ENCODE peak calls at places on chromosome 13, in six cellular contexts. One of them, this sample, is unnamed.

GRCh38 chr13:22001336-22001735 is 330.5 kb downstream of the FGF9 start:
- DNase-seq in AG04450: no peak
- DNase-seq in tibial nerve: peak; percentile 2
- DNase-seq in body of pancreas: no peak
- DNase-seq in fibroblast of lung: no peak
- DNase-seq in astrocyte of the spinal cord: no peak
- DNase-seq in this sample: no peak

GRCh38 chr13:77896536-77896935 is 22.1 kb downstream of the EDNRB start:
- DNase-seq in AG04450: no peak
- DNase-seq in tibial nerve: peak; percentile 38
- DNase-seq in body of pancreas: peak; percentile 33
- DNase-seq in fibroblast of lung: peak; percentile 8
- DNase-seq in astrocyte of the spinal cord: peak; percentile 51
- DNase-seq in this sample: peak; percentile 59

GRCh38 chr13:94154362-94154761 is 325.1 kb downstream of the DCT start:
- DNase-seq in AG04450: no peak
- DNase-seq in tibial nerve: peak; percentile 72
- DNase-seq in body of pancreas: peak; percentile 57
- DNase-seq in fibroblast of lung: peak; percentile 73
- DNase-seq in astrocyte of the spinal cord: peak; percentile 51
- DNase-seq in this sample: peak; percentile 48

GRCh38 chr13:112105884-112106283 is 38.9 kb downstream of the SOX1 start:
- DNase-seq in AG04450: no peak
- DNase-seq in tibial nerve: no peak
- DNase-seq in body of pancreas: no peak
- DNase-seq in fibroblast of lung: no peak
- DNase-seq in astrocyte of the spinal cord: no peak
- DNase-seq in this sample: no peak

GRCh38 chr13:70756088-70756487 is 647.8 kb upstream of the KLHL1 start:
- DNase-seq in AG04450: no peak
- DNase-seq in tibial nerve: no peak
- DNase-seq in body of pancreas: no peak
- DNase-seq in fibroblast of lung: no peak
- DNase-seq in astrocyte of the spinal cord: no peak
- DNase-seq in this sample: no peak

GRCh38 chr13:78618411-78618810 is 15.1 kb upstream of the POU4F1 start:
- DNase-seq in AG04450: no peak
- DNase-seq in tibial nerve: no peak
- DNase-seq in body of pancreas: no peak
- DNase-seq in fibroblast of lung: no peak
- DNase-seq in astrocyte of the spinal cord: no peak
- DNase-seq in this sample: no peak

GRCh38 chr13:36130542-36131214 is 504 bp downstream of the DCLK1 start:
- DNase-seq in AG04450: no peak
- DNase-seq in tibial nerve: peak; percentile 21
- DNase-seq in body of pancreas: no peak
- DNase-seq in fibroblast of lung: no peak
- DNase-seq in astrocyte of the spinal cord: peak; percentile 14
- DNase-seq in this sample: no peak

GRCh38 chr13:92823059-92823458 is 403.5 kb upstream of the GPC6 start:
- DNase-seq in AG04450: no peak
- DNase-seq in tibial nerve: no peak
- DNase-seq in body of pancreas: no peak
- DNase-seq in fibroblast of lung: no peak
- DNase-seq in astrocyte of the spinal cord: no peak
- DNase-seq in this sample: no peak

GRCh38 chr13:44169018-44169909 is 204.4 kb upstream of the SERP2 start:
- DNase-seq in AG04450: no peak
- DNase-seq in tibial nerve: no peak
- DNase-seq in body of pancreas: no peak
- DNase-seq in fibroblast of lung: no peak
- DNase-seq in astrocyte of the spinal cord: no peak
- DNase-seq in this sample: peak; percentile 21

GRCh38 chr13:37914781-37915391 is 45.3 kb upstream of the TRPC4 start:
- DNase-seq in AG04450: no peak
- DNase-seq in tibial nerve: no peak
- DNase-seq in body of pancreas: no peak
- DNase-seq in fibroblast of lung: peak; percentile 26
- DNase-seq in astrocyte of the spinal cord: no peak
- DNase-seq in this sample: no peak

GRCh38 chr13:83499286-83499685 is 383.0 kb downstream of the SLITRK1 start:
- DNase-seq in AG04450: no peak
- DNase-seq in tibial nerve: no peak
- DNase-seq in body of pancreas: no peak
- DNase-seq in fibroblast of lung: peak; percentile 58
- DNase-seq in astrocyte of the spinal cord: peak; percentile 55
- DNase-seq in this sample: peak; percentile 65

GRCh38 chr13:23430664-23431063 is 2.8 kb downstream of the SACS start:
- DNase-seq in AG04450: no peak
- DNase-seq in tibial nerve: no peak
- DNase-seq in body of pancreas: no peak
- DNase-seq in fibroblast of lung: no peak
- DNase-seq in astrocyte of the spinal cord: no peak
- DNase-seq in this sample: no peak

GRCh38 chr13:27425918-27426630 is 1.7 kb downstream of the GTF3A start:
- DNase-seq in AG04450: no peak
- DNase-seq in tibial nerve: peak; percentile 68
- DNase-seq in body of pancreas: peak; percentile 87
- DNase-seq in fibroblast of lung: peak; percentile 86
- DNase-seq in astrocyte of the spinal cord: peak; percentile 78
- DNase-seq in this sample: peak; percentile 82

GRCh38 chr13:22461854-22462565 is 718.8 kb upstream of the SGCG start:
- DNase-seq in AG04450: no peak
- DNase-seq in tibial nerve: no peak
- DNase-seq in body of pancreas: no peak
- DNase-seq in fibroblast of lung: no peak
- DNase-seq in astrocyte of the spinal cord: no peak
- DNase-seq in this sample: peak; percentile 1

GRCh38 chr13:99982021-99982740 is 597 bp downstream of the ZIC2 start:
- DNase-seq in AG04450: no peak
- DNase-seq in tibial nerve: no peak
- DNase-seq in body of pancreas: no peak
- DNase-seq in fibroblast of lung: peak; percentile 35
- DNase-seq in astrocyte of the spinal cord: peak; percentile 46
- DNase-seq in this sample: no peak

GRCh38 chr13:75426421-75426820 is 55.5 kb downstream of the TBC1D4 start:
- DNase-seq in AG04450: no peak
- DNase-seq in tibial nerve: no peak
- DNase-seq in body of pancreas: no peak
- DNase-seq in fibroblast of lung: no peak
- DNase-seq in astrocyte of the spinal cord: no peak
- DNase-seq in this sample: no peak

GRCh38 chr13:101919541-101920306 is 467.2 kb downstream of the ITGBL1 start:
- DNase-seq in AG04450: no peak
- DNase-seq in tibial nerve: no peak
- DNase-seq in body of pancreas: no peak
- DNase-seq in fibroblast of lung: peak; percentile 35
- DNase-seq in astrocyte of the spinal cord: peak; percentile 60
- DNase-seq in this sample: no peak

GRCh38 chr13:66528139-66528538 is 702.0 kb downstream of the PCDH9 start:
- DNase-seq in AG04450: no peak
- DNase-seq in tibial nerve: no peak
- DNase-seq in body of pancreas: no peak
- DNase-seq in fibroblast of lung: no peak
- DNase-seq in astrocyte of the spinal cord: no peak
- DNase-seq in this sample: no peak

GRCh38 chr13:61123533-61124269 is 291.9 kb downstream of the PCDH20 start:
- DNase-seq in AG04450: no peak
- DNase-seq in tibial nerve: no peak
- DNase-seq in body of pancreas: no peak
- DNase-seq in fibroblast of lung: no peak
- DNase-seq in astrocyte of the spinal cord: no peak
- DNase-seq in this sample: no peak

GRCh38 chr13:56736966-56737365 is 403.8 kb upstream of the PRR20A start:
- DNase-seq in AG04450: no peak
- DNase-seq in tibial nerve: no peak
- DNase-seq in body of pancreas: no peak
- DNase-seq in fibroblast of lung: no peak
- DNase-seq in astrocyte of the spinal cord: no peak
- DNase-seq in this sample: no peak

GRCh38 chr13:63595811-63596210 is 2180.2 kb upstream of the PCDH20 start:
- DNase-seq in AG04450: no peak
- DNase-seq in tibial nerve: no peak
- DNase-seq in body of pancreas: no peak
- DNase-seq in fibroblast of lung: no peak
- DNase-seq in astrocyte of the spinal cord: no peak
- DNase-seq in this sample: no peak

GRCh38 chr13:110351636-110352420 is 44.7 kb downstream of the COL4A2 start:
- DNase-seq in AG04450: no peak
- DNase-seq in tibial nerve: no peak
- DNase-seq in body of pancreas: no peak
- DNase-seq in fibroblast of lung: no peak
- DNase-seq in astrocyte of the spinal cord: no peak
- DNase-seq in this sample: no peak

DNA sequence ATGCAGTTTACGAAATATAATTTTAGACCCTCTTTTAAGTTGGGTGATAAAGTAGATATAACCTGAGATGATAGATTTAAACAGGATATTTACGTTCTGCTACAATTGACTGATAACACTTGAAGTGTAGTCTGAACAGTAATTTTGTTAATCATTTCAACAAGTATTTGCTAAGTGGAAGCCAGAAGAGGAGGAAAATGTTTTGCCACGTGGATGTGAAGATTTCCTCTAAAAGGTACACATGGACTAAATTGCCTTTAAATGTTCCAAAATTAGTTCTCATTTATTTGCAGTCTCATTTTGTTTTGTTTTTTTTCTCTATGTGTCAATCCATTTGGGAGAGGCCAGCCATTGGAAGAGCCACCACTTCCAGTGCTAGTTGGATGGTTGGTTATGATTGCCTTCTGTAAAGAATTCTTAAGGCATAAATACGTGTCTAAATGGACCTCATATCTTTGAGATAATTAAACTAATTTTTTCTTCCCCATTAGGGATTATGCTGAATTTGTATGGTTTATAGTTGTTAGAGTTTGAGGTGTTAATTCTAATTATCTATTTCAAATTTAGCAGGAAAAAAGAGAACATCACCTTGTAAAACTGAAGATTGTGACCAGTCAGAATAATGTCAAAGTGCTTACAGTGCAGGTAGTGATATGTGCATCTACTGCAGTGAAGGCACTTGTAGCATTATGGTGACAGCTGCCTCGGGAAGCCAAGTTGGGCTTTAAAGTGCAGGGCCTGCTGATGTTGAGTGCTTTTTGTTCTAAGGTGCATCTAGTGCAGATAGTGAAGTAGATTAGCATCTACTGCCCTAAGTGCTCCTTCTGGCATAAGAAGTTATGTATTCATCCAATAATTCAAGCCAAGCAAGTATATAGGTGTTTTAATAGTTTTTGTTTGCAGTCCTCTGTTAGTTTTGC is 2.8 kb downstream of the MIR17HG start:
- DNase-seq in AG04450: no peak
- DNase-seq in tibial nerve: no peak
- DNase-seq in body of pancreas: no peak
- DNase-seq in fibroblast of lung: no peak
- DNase-seq in astrocyte of the spinal cord: no peak
- DNase-seq in this sample: no peak
- H3K4me3 ChIP-seq in AG04450: peak overlapping the region; percentile 76
- H3K4me3 ChIP-seq in tibial nerve: no peak overlapping the region
- H3K4me3 ChIP-seq in body of pancreas: no peak overlapping the region
- H3K4me3 ChIP-seq in fibroblast of lung: peak overlapping the region; percentile 75
- H3K4me3 ChIP-seq in astrocyte of the spinal cord: peak overlapping the region; percentile 72
- H3K4me3 ChIP-seq in this sample: peak overlapping the region; percentile 73

GRCh38 chr13:114013952-114014629 is 40.2 kb upstream of the C13orf46 start:
- DNase-seq in AG04450: no peak
- DNase-seq in tibial nerve: no peak
- DNase-seq in body of pancreas: no peak
- DNase-seq in fibroblast of lung: no peak
- DNase-seq in astrocyte of the spinal cord: no peak
- DNase-seq in this sample: no peak
- H3K4me3 ChIP-seq in AG04450: no peak overlapping the region
- H3K4me3 ChIP-seq in tibial nerve: no peak overlapping the region
- H3K4me3 ChIP-seq in body of pancreas: no peak overlapping the region
- H3K4me3 ChIP-seq in fibroblast of lung: no peak overlapping the region
- H3K4me3 ChIP-seq in astrocyte of the spinal cord: no peak overlapping the region
- H3K4me3 ChIP-seq in this sample: no peak overlapping the region

GRCh38 chr13:46666727-46667456 is 113.9 kb downstream of the LRCH1 start:
- DNase-seq in AG04450: no peak
- DNase-seq in tibial nerve: no peak
- DNase-seq in body of pancreas: no peak
- DNase-seq in fibroblast of lung: no peak
- DNase-seq in astrocyte of the spinal cord: no peak
- DNase-seq in this sample: no peak

GRCh38 chr13:46665243-46665629 is 112.3 kb downstream of the LRCH1 start:
- DNase-seq in AG04450: no peak
- DNase-seq in tibial nerve: no peak
- DNase-seq in body of pancreas: no peak
- DNase-seq in fibroblast of lung: no peak
- DNase-seq in astrocyte of the spinal cord: no peak
- DNase-seq in this sample: no peak

GRCh38 chr13:46667687-46668281 is 114.8 kb downstream of the LRCH1 start:
- DNase-seq in AG04450: no peak
- DNase-seq in tibial nerve: no peak
- DNase-seq in body of pancreas: no peak
- DNase-seq in fibroblast of lung: no peak
- DNase-seq in astrocyte of the spinal cord: peak; percentile 49
- DNase-seq in this sample: no peak

GRCh38 chr13:46664195-46664594 is 111.2 kb downstream of the LRCH1 start:
- DNase-seq in AG04450: no peak
- DNase-seq in tibial nerve: no peak
- DNase-seq in body of pancreas: no peak
- DNase-seq in fibroblast of lung: no peak
- DNase-seq in astrocyte of the spinal cord: no peak
- DNase-seq in this sample: no peak

DNA sequence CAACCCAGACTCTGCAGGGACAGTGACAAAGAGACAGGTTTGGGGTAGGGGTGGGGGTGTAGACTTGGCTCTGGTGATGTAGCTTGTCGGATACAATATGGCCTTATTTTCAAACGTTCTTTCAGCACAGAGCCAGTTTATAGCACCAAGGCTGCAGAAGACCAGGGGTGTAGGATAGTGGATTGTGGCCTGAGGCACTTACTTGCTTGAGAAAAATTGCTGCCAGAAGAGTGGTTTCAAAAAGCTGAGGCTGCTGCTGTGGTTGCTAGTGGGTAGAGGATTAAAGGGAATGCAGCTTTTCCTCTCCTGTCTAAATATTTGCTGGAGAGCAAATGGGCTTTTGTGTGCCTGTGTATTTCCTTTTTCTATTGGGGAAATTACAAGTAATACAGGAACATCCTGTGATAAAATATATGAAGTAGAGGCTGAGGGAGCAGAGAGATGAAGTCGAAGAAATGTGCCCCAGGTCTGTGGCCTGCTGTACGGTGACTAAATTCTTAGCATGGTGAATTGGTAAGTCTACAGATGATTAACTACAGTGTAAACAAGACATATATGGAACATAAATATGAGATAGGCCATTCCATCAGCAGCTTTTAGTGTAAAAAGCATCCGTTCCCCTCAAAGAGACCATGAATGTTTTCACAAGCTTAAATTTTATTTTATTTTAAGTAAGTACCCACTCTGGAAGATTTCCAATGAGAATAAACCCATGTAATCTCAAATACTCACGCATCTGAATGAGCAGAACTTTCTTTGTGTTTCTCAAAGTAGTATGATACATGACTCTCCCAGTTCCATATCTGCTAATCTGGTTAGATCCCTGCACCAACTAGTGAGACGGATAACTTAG is 112.9 kb downstream of the LRCH1 start:
- DNase-seq in AG04450: no peak
- DNase-seq in tibial nerve: no peak
- DNase-seq in body of pancreas: no peak
- DNase-seq in fibroblast of lung: no peak
- DNase-seq in astrocyte of the spinal cord: peak; percentile 47
- DNase-seq in this sample: no peak
- H3K4me3 ChIP-seq in AG04450: no peak overlapping the region
- H3K4me3 ChIP-seq in tibial nerve: no peak overlapping the region
- H3K4me3 ChIP-seq in body of pancreas: no peak overlapping the region
- H3K4me3 ChIP-seq in fibroblast of lung: no peak overlapping the region
- H3K4me3 ChIP-seq in astrocyte of the spinal cord: no peak overlapping the region
- H3K4me3 ChIP-seq in this sample: no peak overlapping the region

GRCh38 chr13:40982772-40983171 is 36.3 kb downstream of the ELF1 start:
- DNase-seq in AG04450: no peak
- DNase-seq in tibial nerve: peak; percentile 41
- DNase-seq in body of pancreas: peak; percentile 67
- DNase-seq in fibroblast of lung: peak; percentile 67
- DNase-seq in astrocyte of the spinal cord: peak; percentile 73
- DNase-seq in this sample: peak; percentile 9
- H3K4me3 ChIP-seq in AG04450: no peak overlapping the region
- H3K4me3 ChIP-seq in tibial nerve: peak overlapping the region; percentile 39
- H3K4me3 ChIP-seq in body of pancreas: no peak overlapping the region
- H3K4me3 ChIP-seq in fibroblast of lung: no peak overlapping the region
- H3K4me3 ChIP-seq in astrocyte of the spinal cord: no peak overlapping the region
- H3K4me3 ChIP-seq in this sample: no peak overlapping the region